ENCODE peak calls at places on chromosomes 3 and 15, in seven cellular contexts. T, Q, G, L, F, E and C are unnamed samples.

GRCh38 chr15:45704329-45705249 is 69.8 kb downstream of the SQOR start:
- DNase-seq in T (no peak), Q (peak; percentile 73), G (peak; percentile 52), L (no peak), F (no peak), E (no peak), C (no peak)

GRCh38 chr3:105387122-105387751 is 20.5 kb downstream of the ALCAM start:
- DNase-seq in T (no peak), Q (no peak), G (no peak), L (no peak), F (peak; percentile 93), E (no peak), C (no peak)

GRCh38 chr15:57476533-57476975 is 100.2 kb downstream of the CGNL1 start:
- DNase-seq in T (no peak), Q (no peak), G (no peak), L (no peak), F (peak; percentile 21), E (no peak), C (no peak)

GRCh38 chr15:95018888-95019545 is 787.7 kb downstream of the MCTP2 start:
- DNase-seq in T (no peak), Q (no peak), G (no peak), L (no peak), F (no peak), E (no peak), C (no peak)

GRCh38 chr3:51684971-51685751 is 14.1 kb downstream of the TEX264 start:
- DNase-seq in T (no peak), Q (no peak), G (no peak), L (no peak), F (no peak), E (peak; percentile 18), C (no peak)

GRCh38 chr15:71465109-71465508 is 345.2 kb upstream of the NR2E3 start:
- DNase-seq in T (no peak), Q (no peak), G (no peak), L (no peak), F (no peak), E (no peak), C (no peak)

GRCh38 chr3:134330895-134331810 is 43.1 kb downstream of the AMOTL2 start:
- DNase-seq in T (no peak), Q (no peak), G (no peak), L (no peak), F (no peak), E (no peak), C (peak; percentile 58)

GRCh38 chr3:117322866-117323265 is 613.3 kb downstream of the TUSC7 start:
- DNase-seq in T (no peak), Q (no peak), G (no peak), L (no peak), F (no peak), E (no peak), C (peak; percentile 12)

GRCh38 chr3:185402561-185402960 is 39.6 kb downstream of the MAP3K13 start:
- DNase-seq in T (no peak), Q (no peak), G (peak; percentile 61), L (no peak), F (no peak), E (no peak), C (no peak)

GRCh38 chr15:93028632-93029612 is 60.1 kb downstream of the RGMA start:
- DNase-seq in T (no peak), Q (no peak), G (no peak), L (no peak), F (no peak), E (no peak), C (peak; percentile 40)

GRCh38 chr15:52392008-52392687 is 96.5 kb upstream of the MYO5C start:
- DNase-seq in T (no peak), Q (no peak), G (no peak), L (no peak), F (no peak), E (no peak), C (peak; percentile 26)

GRCh38 chr3:171376125-171376947 is 83.9 kb downstream of the TNIK start:
- DNase-seq in T (no peak), Q (no peak), G (no peak), L (no peak), F (no peak), E (no peak), C (no peak)

GRCh38 chr3:102095383-102095782 is 246.1 kb downstream of the NFKBIZ start:
- DNase-seq in T (no peak), Q (no peak), G (no peak), L (no peak), F (no peak), E (no peak), C (no peak)

GRCh38 chr3:187025656-187026320 is 95.5 kb downstream of the ST6GAL1 start:
- DNase-seq in T (peak; percentile 71), Q (peak; percentile 43), G (peak; percentile 53), L (no peak), F (no peak), E (no peak), C (no peak)

GRCh38 chr15:64842099-64842940 is 605 bp downstream of the PLEKHO2 start:
- DNase-seq in T (no peak), Q (no peak), G (no peak), L (no peak), F (no peak), E (no peak), C (no peak)

GRCh38 chr3:160968731-160969130 is 136.4 kb downstream of the B3GALNT1 start:
- DNase-seq in T (no peak), Q (no peak), G (no peak), L (no peak), F (no peak), E (no peak), C (no peak)

GRCh38 chr3:53880396-53881345 is 1.3 kb downstream of the ACTR8 start:
- DNase-seq in T (no peak), Q (no peak), G (peak; percentile 29), L (no peak), F (peak; percentile 25), E (no peak), C (no peak)

GRCh38 chr3:172993412-172993811 is 147.6 kb downstream of the SPATA16 start:
- DNase-seq in T (no peak), Q (no peak), G (no peak), L (no peak), F (no peak), E (no peak), C (no peak)

GRCh38 chr3:9782777-9783176 is 9.5 kb downstream of the TADA3 start:
- DNase-seq in T (no peak), Q (no peak), G (no peak), L (no peak), F (no peak), E (no peak), C (peak; percentile 53)

GRCh38 chr15:73237910-73238309 is 130.8 kb downstream of the HCN4 start:
- DNase-seq in T (no peak), Q (no peak), G (peak; percentile 47), L (no peak), F (no peak), E (no peak), C (no peak)

GRCh38 chr15:62770752-62771151 is 271.8 kb upstream of the TPM1 start:
- DNase-seq in T (no peak), Q (no peak), G (no peak), L (peak; percentile 68), F (no peak), E (no peak), C (no peak)

GRCh38 chr3:179026636-179027035 is 45.0 kb downstream of the ZMAT3 start:
- DNase-seq in T (no peak), Q (no peak), G (no peak), L (no peak), F (no peak), E (no peak), C (no peak)

GRCh38 chr3:141845407-141846049 is 30.9 kb upstream of the ATP1B3 start:
- DNase-seq in T (no peak), Q (peak; percentile 53), G (no peak), L (no peak), F (no peak), E (no peak), C (no peak)

GRCh38 chr15:101206173-101206572 is 45.7 kb downstream of the CHSY1 start:
- DNase-seq in T (no peak), Q (no peak), G (no peak), L (no peak), F (no peak), E (no peak), C (no peak)

DNA sequence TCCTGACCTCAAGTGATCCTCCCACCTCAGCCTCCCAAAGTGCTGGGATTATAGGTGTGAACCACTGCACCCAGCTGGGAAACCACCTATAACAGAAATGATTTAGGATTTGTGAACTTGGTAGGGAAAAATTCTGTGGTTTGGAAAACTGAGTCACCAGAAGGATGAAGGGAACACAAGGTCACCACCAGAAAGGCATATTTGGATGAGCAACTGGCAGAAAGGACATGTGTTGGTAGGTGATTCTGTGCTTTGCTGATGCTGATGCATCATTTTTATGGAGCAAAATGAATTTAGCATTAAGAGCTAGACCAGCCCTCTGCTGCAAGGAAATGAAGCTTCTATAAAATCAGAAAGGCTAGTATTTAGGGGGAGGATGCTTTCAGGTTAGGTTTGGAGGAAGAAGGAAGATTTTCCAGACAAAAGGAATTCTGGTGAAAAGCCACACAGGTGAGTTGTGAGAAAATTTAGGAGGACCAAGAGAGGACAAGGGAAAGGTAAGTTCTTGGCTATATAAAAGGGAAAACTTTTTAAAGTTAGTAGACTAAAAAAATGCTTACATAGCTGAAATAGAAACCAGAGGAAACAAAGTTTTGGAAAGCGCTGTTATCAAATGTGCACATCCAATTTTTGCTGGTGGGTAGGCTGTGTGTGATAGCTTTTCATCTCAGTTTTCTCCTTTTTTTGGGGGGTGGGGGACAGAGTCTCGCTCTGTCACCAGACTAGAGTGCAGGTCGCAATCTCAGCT is 3.6 kb downstream of the PXK start:
- DNase-seq in T (no peak), Q (no peak), G (no peak), L (no peak), F (no peak), E (no peak), C (no peak)
- TF ChIP-seq JUND in T (no peak), Q (no peak), G (no peak), L (no peak), F (no peak), E (no peak), C (no peak)

GRCh38 chr3:69012111-69012835 is 1.2 kb downstream of the EOGT start:
- DNase-seq in T (no peak), Q (no peak), G (no peak), L (no peak), F (no peak), E (no peak), C (peak; percentile 5)
- TF ChIP-seq JUND in T (no peak), Q (no peak), G (no peak), L (no peak), F (no peak), E (no peak), C (no peak)

GRCh38 chr3:138418556-138419206 is 15.7 kb upstream of the ESYT3 start:
- DNase-seq in T (no peak), Q (no peak), G (no peak), L (no peak), F (no peak), E (no peak), C (no peak)
- TF ChIP-seq JUND in T (no peak), Q (no peak), G (no peak), L (no peak), F (no peak), E (no peak), C (no peak)

DNA sequence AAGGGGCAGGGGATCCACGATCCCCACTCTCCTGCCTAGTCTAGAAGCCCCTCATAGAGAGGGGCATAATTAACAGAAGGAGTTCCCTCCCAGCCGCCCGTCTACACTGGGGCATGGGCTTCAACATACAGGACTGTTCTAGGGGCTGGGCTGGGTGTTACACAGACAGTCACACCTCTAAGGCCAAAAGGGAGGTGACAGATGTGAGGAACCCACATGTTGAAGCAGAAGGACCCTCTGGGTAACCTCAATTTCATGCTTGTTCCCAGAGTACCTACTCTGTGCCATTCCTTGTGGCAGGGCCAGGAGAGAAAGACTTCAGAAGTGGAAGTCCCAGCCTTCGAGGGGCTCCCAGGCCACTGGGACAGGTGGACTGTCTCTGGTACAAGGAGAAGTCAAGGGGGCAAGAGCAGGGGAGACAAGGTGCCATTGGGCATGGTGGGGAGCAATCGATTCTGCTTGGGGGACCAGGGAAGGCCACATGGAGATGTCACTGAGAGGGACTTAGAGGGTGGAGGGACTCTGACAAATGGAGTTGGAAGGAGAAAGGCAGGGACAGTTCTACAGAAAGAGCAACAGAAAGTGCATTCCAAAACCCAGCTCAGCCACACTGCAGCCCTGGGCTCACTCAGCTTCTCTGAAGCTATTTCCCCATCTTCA is 71.3 kb downstream of the CPN2 start:
- DNase-seq in T (no peak), Q (no peak), G (no peak), L (no peak), F (no peak), E (no peak), C (no peak)
- TF ChIP-seq JUND in T (no peak), Q (no peak), G (no peak), L (no peak), F (no peak), E (no peak), C (no peak)